ENCODE peak calls at places on chromosome 15, in five cellular contexts. E is psoas muscle, Q is body of pancreas, H is left ventricle myocardium inferior, X is neural progenitor cell. V is an unnamed sample.

GRCh38 chr15:55907797-55908196 is 85.6 kb downstream of the NEDD4 start:
- DNase-seq in E (no peak), Q (no peak), H (no peak), X (no peak), V (peak; percentile 100)

GRCh38 chr15:75238150-75238549 is 20.0 kb upstream of the GOLGA6C start:
- DNase-seq in E (no peak), Q (no peak), H (no peak), X (no peak), V (no peak)

GRCh38 chr15:42046597-42046996 is 25.8 kb upstream of the PLA2G4E start:
- DNase-seq in E (no peak), Q (no peak), H (no peak), X (no peak), V (no peak)

GRCh38 chr15:94576889-94577533 is 345.6 kb downstream of the MCTP2 start:
- DNase-seq in E (no peak), Q (peak; percentile 36), H (no peak), X (peak; percentile 65), V (no peak)

GRCh38 chr15:50484781-50485180 is 60.6 kb downstream of the USP8 start:
- DNase-seq in E (no peak), Q (no peak), H (no peak), X (no peak), V (no peak)

GRCh38 chr15:28962851-28963710 is 77.3 kb downstream of the APBA2 start:
- DNase-seq in E (no peak), Q (no peak), H (no peak), X (no peak), V (peak; percentile 50)

GRCh38 chr15:100922192-100923040 is 3.3 kb downstream of the LRRK1 start:
- DNase-seq in E (no peak), Q (no peak), H (no peak), X (no peak), V (no peak)

GRCh38 chr15:63348392-63348791 is 33.3 kb downstream of the CA12 start:
- DNase-seq in E (peak; percentile 61), Q (peak; percentile 80), H (peak; percentile 64), X (no peak), V (peak; percentile 49)

GRCh38 chr15:69074843-69075224 is 60.3 kb downstream of the NOX5 start:
- DNase-seq in E (no peak), Q (peak; percentile 21), H (no peak), X (peak; percentile 39), V (no peak)

GRCh38 chr15:37758412-37758811 is 176.0 kb upstream of the TMCO5A start:
- DNase-seq in E (no peak), Q (peak; percentile 28), H (no peak), X (no peak), V (no peak)

GRCh38 chr15:80264031-80264430 is 12.0 kb upstream of the CTXND1 start:
- DNase-seq in E (no peak), Q (no peak), H (no peak), X (peak; percentile 25), V (peak; percentile 6)

GRCh38 chr15:34014556-34014955 is 24.4 kb downstream of the AVEN start:
- DNase-seq in E (no peak), Q (no peak), H (no peak), X (no peak), V (peak; percentile 64)

GRCh38 chr15:47870300-47870955 is 153.1 kb downstream of the SEMA6D start:
- DNase-seq in E (no peak), Q (no peak), H (no peak), X (no peak), V (no peak)

GRCh38 chr15:42065008-42065407 is 29.4 kb downstream of the PLA2G4D start:
- DNase-seq in E (no peak), Q (no peak), H (no peak), X (no peak), V (no peak)

GRCh38 chr15:39976291-39977274 is 42.7 kb downstream of the EIF2AK4 start:
- DNase-seq in E (peak; percentile 67), Q (peak; percentile 39), H (peak; percentile 74), X (peak; percentile 61), V (peak; percentile 53)

GRCh38 chr15:41990243-41990605 is 17.9 kb upstream of the EHD4 start:
- DNase-seq in E (no peak), Q (no peak), H (no peak), X (no peak), V (no peak)

GRCh38 chr15:31470756-31471155 is 144.1 kb downstream of the KLF13 start:
- DNase-seq in E (no peak), Q (no peak), H (no peak), X (no peak), V (no peak)

GRCh38 chr15:90300988-90301715 is 35.7 kb downstream of the NGRN start:
- DNase-seq in E (peak; percentile 54), Q (peak; percentile 64), H (peak; percentile 55), X (peak; percentile 85), V (no peak)

GRCh38 chr15:50058231-50058630 is 60.8 kb downstream of the ATP8B4 start:
- DNase-seq in E (no peak), Q (no peak), H (no peak), X (no peak), V (peak; percentile 64)

GRCh38 chr15:32716960-32717289 is 879 bp upstream of the GREM1 start:
- DNase-seq in E (no peak), Q (no peak), H (no peak), X (no peak), V (no peak)

GRCh38 chr15:62153228-62153627 is 11.9 kb downstream of the C2CD4B start:
- DNase-seq in E (no peak), Q (no peak), H (no peak), X (no peak), V (no peak)

GRCh38 chr15:89805241-89806216 is 9.1 kb downstream of the ANPEP start:
- DNase-seq in E (no peak), Q (no peak), H (no peak), X (no peak), V (no peak)

GRCh38 chr15:32091505-32092380 is 61.4 kb downstream of the CHRNA7 start:
- DNase-seq in E (no peak), Q (no peak), H (no peak), X (no peak), V (no peak)

GRCh38 chr15:79168922-79169322 is 78.3 kb upstream of the RASGRF1 start:
- DNase-seq in E (no peak), Q (no peak), H (peak; percentile 45), X (peak; percentile 81), V (peak; percentile 2)

GRCh38 chr15:48414015-48414414 is 82.8 kb downstream of the DUT start:
- DNase-seq in E (no peak), Q (no peak), H (no peak), X (no peak), V (peak; percentile 88)

GRCh38 chr15:22930782-22931484 is 49.2 kb downstream of the CYFIP1 start:
- DNase-seq in E (peak; percentile 38), Q (peak; percentile 85), H (peak; percentile 46), X (no peak), V (peak; percentile 18)

GRCh38 chr15:56736308-56736707 is 3.0 kb upstream of the ZNF280D start:
- DNase-seq in E (no peak), Q (no peak), H (no peak), X (no peak), V (peak; percentile 70)

GRCh38 chr15:62545392-62546227 is 380.5 kb upstream of the C2CD4B start:
- DNase-seq in E (peak; percentile 44), Q (peak; percentile 36), H (no peak), X (no peak), V (peak; percentile 66)

GRCh38 chr15:78033864-78034263 is 43.6 kb downstream of the TBC1D2B start:
- DNase-seq in E (no peak), Q (no peak), H (no peak), X (no peak), V (no peak)

GRCh38 chr15:55816017-55816416 is 73.1 kb upstream of the PRTG start:
- DNase-seq in E (no peak), Q (no peak), H (no peak), X (no peak), V (peak; percentile 33)

GRCh38 chr15:77992356-77993222 is 84.9 kb downstream of the TBC1D2B start:
- DNase-seq in E (no peak), Q (no peak), H (no peak), X (no peak), V (no peak)

GRCh38 chr15:85828026-85828597 is 33.4 kb upstream of the KLHL25 start:
- DNase-seq in E (no peak), Q (no peak), H (no peak), X (no peak), V (no peak)
- H3K4me3 ChIP-seq in E (no peak overlapping the region), Q (no peak overlapping the region), H (no peak overlapping the region), X (no peak overlapping the region), V (no peak overlapping the region)

DNA sequence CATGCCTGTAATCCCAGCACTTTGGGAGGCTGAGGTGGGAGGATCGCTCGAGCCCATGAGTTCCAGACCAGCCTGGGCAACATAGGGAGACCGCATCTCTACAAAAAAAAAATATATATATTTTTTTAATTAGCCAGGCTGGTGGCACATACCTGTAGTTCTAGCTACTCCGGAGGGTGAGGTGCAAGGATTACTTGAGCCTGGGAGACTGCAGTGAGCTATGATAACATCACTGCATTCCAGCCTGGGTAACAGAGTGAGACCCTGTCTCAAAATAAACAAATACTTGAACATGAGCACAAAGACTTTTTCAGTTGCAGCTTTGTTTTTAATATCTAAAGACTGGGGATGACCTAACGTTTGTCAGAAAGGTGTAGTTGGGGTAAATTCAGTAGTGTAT is 31.3 kb upstream of the GATM start:
- DNase-seq in E (no peak), Q (no peak), H (no peak), X (no peak), V (no peak)
- H3K4me1 ChIP-seq in E (peaks cover 10% of the 10 kb centered on the region), Q (peaks cover 9% of the 10 kb centered on the region), H (peaks cover 18% of the 10 kb centered on the region), X (no peaks in the 10 kb centered on the region), V (no peaks in the 10 kb centered on the region)

GRCh38 chr15:65285291-65286068 is 1.2 kb downstream of the PARP16 start:
- DNase-seq in E (no peak), Q (no peak), H (no peak), X (no peak), V (peak; percentile 18)
- H3K27ac ChIP-seq in E (peak overlapping the region; percentile 95), Q (no peak overlapping the region), H (peak overlapping the region; percentile 96), X (no peak overlapping the region), V (no peak overlapping the region)

GRCh38 chr15:70264014-70264492 is 166.3 kb upstream of the TLE3 start:
- DNase-seq in E (no peak), Q (no peak), H (no peak), X (peak; percentile 68), V (peak; percentile 76)

GRCh38 chr15:70261083-70261482 is 163.4 kb upstream of the TLE3 start:
- DNase-seq in E (no peak), Q (no peak), H (no peak), X (no peak), V (no peak)

GRCh38 chr15:70262171-70262570 is 164.5 kb upstream of the TLE3 start:
- DNase-seq in E (no peak), Q (no peak), H (no peak), X (no peak), V (no peak)

GRCh38 chr15:70260580-70260979 is 162.9 kb upstream of the TLE3 start:
- DNase-seq in E (no peak), Q (no peak), H (no peak), X (no peak), V (no peak)

DNA sequence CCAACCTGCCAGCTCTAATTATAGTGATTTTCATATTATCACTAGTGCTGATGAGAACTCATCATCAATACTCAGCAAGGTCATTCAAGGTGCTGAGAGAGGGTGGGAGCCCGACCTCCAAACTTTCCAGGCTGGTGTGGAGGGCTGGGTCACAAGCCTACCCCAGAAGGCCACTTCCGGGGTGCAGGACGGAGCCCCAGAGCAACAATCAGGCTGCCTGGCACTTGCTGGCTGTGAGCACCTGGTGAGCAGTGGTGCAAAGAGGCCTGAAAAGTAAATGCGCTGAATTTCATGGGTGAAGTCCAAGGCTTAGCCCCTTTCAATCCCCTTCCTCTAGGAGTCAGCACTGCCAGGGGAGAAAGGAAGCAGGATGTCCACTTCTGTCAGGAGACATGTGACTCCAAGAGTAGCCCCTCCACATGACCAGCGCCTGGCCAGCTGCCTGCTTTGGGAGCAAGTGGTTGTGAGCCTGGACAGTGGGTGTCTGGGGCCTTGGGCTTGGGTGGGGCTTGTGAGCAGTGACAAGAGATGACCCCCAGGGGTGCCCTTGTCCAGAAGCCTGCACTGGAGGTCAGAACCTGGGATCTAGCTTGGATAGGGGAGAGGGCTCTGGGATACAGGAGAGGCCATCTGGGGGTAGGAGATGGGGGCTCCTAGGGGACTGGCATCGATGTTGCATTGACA is 165.0 kb upstream of the TLE3 start:
- DNase-seq in E (no peak), Q (no peak), H (no peak), X (no peak), V (no peak)
- H3K4me3 ChIP-seq in E (no peak overlapping the region), Q (no peak overlapping the region), H (no peak overlapping the region), X (no peak overlapping the region), V (no peak overlapping the region)